ENCODE peak calls at places on chromosomes 3 and 15, in six cellular contexts. F is mucosa of descending colon; D is left ventricle myocardium inferior; P is COR-L47; V is iPS-NIHi11; Z is CD8-positive, alpha-beta memory T cell. Y is an unnamed sample.
A peak's percentile ranks its signal among the peaks of the same experiment; 100 is the strongest.

GRCh38 chr3:196063456-196063855 is 18.4 kb downstream of the TFRC start:
- DNase-seq in F (no peak), D (no peak), P (no peak), V (no peak), Z (no peak), Y (no peak)

GRCh38 chr3:9951962-9952805 is at the start of gene PRRT3:
- DNase-seq in F (peak; percentile 47), D (no peak), P (peak; percentile 11), V (peak; percentile 77), Z (peak; percentile 69), Y (peak; percentile 39)

GRCh38 chr15:80779658-80780415 is 667 bp downstream of the CEMIP start:
- DNase-seq in F (peak; percentile 41), D (no peak), P (peak; percentile 66), V (peak; percentile 55), Z (no peak), Y (no peak)

GRCh38 chr3:156376199-156376598 is 178.7 kb downstream of the SSR3 start:
- DNase-seq in F (no peak), D (no peak), P (no peak), V (no peak), Z (no peak), Y (no peak)

GRCh38 chr3:184314363-184314699 is at the start of gene EIF4G1:
- DNase-seq in F (peak; percentile 97), D (peak; percentile 96), P (peak; percentile 96), V (peak; percentile 99), Z (peak; percentile 94), Y (peak; percentile 91)

GRCh38 chr3:23019596-23020300 is 183.4 kb upstream of the UBE2E2 start:
- DNase-seq in F (no peak), D (no peak), P (no peak), V (no peak), Z (no peak), Y (no peak)

GRCh38 chr3:63709576-63709975 is 57.1 kb downstream of the SNTN start:
- DNase-seq in F (no peak), D (no peak), P (no peak), V (no peak), Z (no peak), Y (no peak)

GRCh38 chr15:40342421-40343313 is 1.9 kb upstream of the CCDC9B start:
- DNase-seq in F (peak; percentile 44), D (no peak), P (no peak), V (no peak), Z (no peak), Y (no peak)

GRCh38 chr3:29284578-29284977 is 3.7 kb downstream of the RBMS3 start:
- DNase-seq in F (no peak), D (no peak), P (no peak), V (no peak), Z (no peak), Y (no peak)

GRCh38 chr15:101426761-101427333 is 62.7 kb downstream of the PCSK6 start:
- DNase-seq in F (no peak), D (no peak), P (no peak), V (no peak), Z (no peak), Y (no peak)

GRCh38 chr3:133937756-133938601 is 42.3 kb upstream of the RAB6B start:
- DNase-seq in F (no peak), D (no peak), P (no peak), V (no peak), Z (no peak), Y (no peak)

GRCh38 chr3:48411606-48412374 is 18.1 kb downstream of the PLXNB1 start:
- DNase-seq in F (peak; percentile 14), D (no peak), P (no peak), V (no peak), Z (peak; percentile 38), Y (no peak)

GRCh38 chr15:40088929-40089755 is 19.5 kb downstream of the BMF start:
- DNase-seq in F (no peak), D (no peak), P (no peak), V (peak; percentile 85), Z (no peak), Y (no peak)

GRCh38 chr15:37100109-37100873 is at the start of gene MEIS2:
- DNase-seq in F (peak; percentile 80), D (peak; percentile 94), P (peak; percentile 92), V (peak; percentile 84), Z (peak; percentile 52), Y (no peak)

GRCh38 chr15:58010983-58011382 is 54.5 kb downstream of the ALDH1A2 start:
- DNase-seq in F (no peak), D (no peak), P (peak; percentile 25), V (no peak), Z (no peak), Y (no peak)

GRCh38 chr3:128360705-128361271 is 105.9 kb downstream of the DNAJB8 start:
- DNase-seq in F (no peak), D (no peak), P (no peak), V (no peak), Z (no peak), Y (no peak)

GRCh38 chr3:187966141-187966540 is 187.8 kb upstream of the LPP start:
- DNase-seq in F (no peak), D (no peak), P (no peak), V (no peak), Z (no peak), Y (no peak)

GRCh38 chr3:99783009-99783573 is 34.6 kb upstream of the CMSS1 start:
- DNase-seq in F (no peak), D (no peak), P (no peak), V (no peak), Z (no peak), Y (no peak)

GRCh38 chr3:12588039-12588673 is 31.3 kb downstream of the MKRN2 start:
- DNase-seq in F (no peak), D (no peak), P (no peak), V (no peak), Z (no peak), Y (no peak)

GRCh38 chr3:186588619-186589018 is 18.1 kb downstream of the DNAJB11 start:
- DNase-seq in F (no peak), D (no peak), P (no peak), V (no peak), Z (no peak), Y (no peak)

GRCh38 chr3:169744332-169745054 is 20.4 kb downstream of the TERC start:
- DNase-seq in F (no peak), D (no peak), P (peak; percentile 13), V (peak; percentile 23), Z (no peak), Y (no peak)

GRCh38 chr15:41203395-41203794 is 27.2 kb downstream of the EXD1 start:
- DNase-seq in F (no peak), D (no peak), P (no peak), V (no peak), Z (no peak), Y (no peak)

GRCh38 chr3:143901105-143901504 is 52.8 kb upstream of the SLC9A9 start:
- DNase-seq in F (no peak), D (no peak), P (no peak), V (no peak), Z (no peak), Y (no peak)

GRCh38 chr15:80636675-80637074 is 58.4 kb upstream of the ABHD17C start:
- DNase-seq in F (peak; percentile 34), D (no peak), P (no peak), V (peak; percentile 55), Z (no peak), Y (no peak)

GRCh38 chr3:146970236-146970635 is 365.1 kb upstream of the PLSCR5 start:
- DNase-seq in F (no peak), D (no peak), P (no peak), V (no peak), Z (no peak), Y (no peak)

GRCh38 chr15:63025460-63025859 is 17.1 kb upstream of the TPM1 start:
- DNase-seq in F (no peak), D (no peak), P (no peak), V (no peak), Z (no peak), Y (no peak)

GRCh38 chr15:79184465-79184892 is 93.9 kb upstream of the RASGRF1 start:
- DNase-seq in F (peak; percentile 63), D (peak; percentile 64), P (peak; percentile 50), V (peak; percentile 74), Z (peak; percentile 70), Y (peak; percentile 65)

GRCh38 chr3:37453393-37454391 is 279.3 kb upstream of the LRRFIP2 start:
- DNase-seq in F (peak; percentile 47), D (peak; percentile 81), P (no peak), V (peak; percentile 61), Z (no peak), Y (no peak)

GRCh38 chr3:122100591-122101491 is 45.7 kb downstream of the CD86 start:
- DNase-seq in F (no peak), D (no peak), P (no peak), V (no peak), Z (no peak), Y (no peak)

GRCh38 chr15:25864966-25865365 is 1.8 kb upstream of the ATP10A start:
- DNase-seq in F (no peak), D (no peak), P (no peak), V (no peak), Z (no peak), Y (no peak)

GRCh38 chr3:141105828-141106628 is 54.9 kb downstream of the SPSB4 start:
- DNase-seq in F (no peak), D (no peak), P (peak; percentile 93), V (peak; percentile 67), Z (peak; percentile 69), Y (peak; percentile 59)

GRCh38 chr3:41575754-41576153 is 376.4 kb downstream of the CTNNB1 start:
- DNase-seq in F (no peak), D (peak; percentile 47), P (no peak), V (no peak), Z (no peak), Y (no peak)

GRCh38 chr3:114496466-114496865 is 202.6 kb downstream of the TIGIT start:
- DNase-seq in F (no peak), D (no peak), P (no peak), V (no peak), Z (no peak), Y (no peak)

GRCh38 chr15:69704685-69705084 is 252.1 kb downstream of the RPLP1 start:
- DNase-seq in F (no peak), D (no peak), P (no peak), V (no peak), Z (no peak), Y (no peak)

Y was measured in activated gamma-delta T cell treated with Interleukin-2 at 50 U/mL for 16 hours.